ENCODE peak calls at places on chromosomes 5 and 9, in four cellular contexts. R is GM23338, J is HCT116, V is GM23248. P is an unnamed sample.

GRCh38 chr9:136244116-136244775 is 1.4 kb downstream of the QSOX2 start:
- DNase-seq in R (no peak), J (no peak), V (no peak), P (no peak)

GRCh38 chr5:82275267-82275664 is 2.9 kb downstream of the RPS23 start:
- DNase-seq in R (no peak), J (no peak), V (no peak), P (no peak)

GRCh38 chr9:126564716-126565115 is 49.0 kb upstream of the LMX1B start:
- DNase-seq in R (peak), J (no peak), V (no peak), P (no peak)

GRCh38 chr9:79745752-79746336 is 174.1 kb downstream of the TLE4 start:
- DNase-seq in R (no peak), J (no peak), V (no peak), P (no peak)

GRCh38 chr5:118293378-118293777 is 695.0 kb downstream of the DTWD2 start:
- DNase-seq in R (peak), J (no peak), V (no peak), P (no peak)

GRCh38 chr5:122129332-122129731 is at the start of gene ZNF474:
- DNase-seq in R (peak), J (peak), V (peak), P (peak)

GRCh38 chr9:88992556-88992955 is 1.3 kb downstream of the S1PR3 start:
- DNase-seq in R (no peak), J (no peak), V (peak), P (no peak)

GRCh38 chr5:146710348-146710747 is 168.2 kb downstream of the PPP2R2B start:
- DNase-seq in R (no peak), J (no peak), V (no peak), P (no peak)

GRCh38 chr5:61089351-61089750 is 72.9 kb downstream of the SMIM15 start:
- DNase-seq in R (no peak), J (no peak), V (no peak), P (peak)

GRCh38 chr9:89558948-89559347 is 45.9 kb upstream of the GADD45G start:
- DNase-seq in R (no peak), J (no peak), V (no peak), P (no peak)

GRCh38 chr5:175457466-175457865 is 13.5 kb upstream of the DRD1 start:
- DNase-seq in R (peak), J (no peak), V (no peak), P (no peak)

GRCh38 chr5:68464424-68464823 is 248.9 kb downstream of the PIK3R1 start:
- DNase-seq in R (no peak), J (no peak), V (peak), P (peak)

GRCh38 chr9:105475302-105475701 is 27.5 kb downstream of the FSD1L start:
- DNase-seq in R (peak), J (no peak), V (peak), P (peak)

GRCh38 chr9:93815677-93816076 is 139.5 kb downstream of the BARX1 start:
- DNase-seq in R (no peak), J (no peak), V (no peak), P (no peak)

GRCh38 chr5:138353550-138353893 is 1.0 kb downstream of the KDM3B start:
- DNase-seq in R (no peak), J (no peak), V (peak), P (no peak)

GRCh38 chr9:127423591-127423933 is 620 bp upstream of the ZNF79 start:
- DNase-seq in R (no peak), J (no peak), V (no peak), P (no peak)

GRCh38 chr9:116355153-116355827 is 201.7 kb downstream of the PAPPA start:
- DNase-seq in R (peak), J (no peak), V (peak), P (no peak)

GRCh38 chr5:135218486-135218755 is 180.6 kb downstream of the MACROH2A1 start:
- DNase-seq in R (no peak), J (no peak), V (no peak), P (no peak)

GRCh38 chr5:79795764-79796398 is 106.2 kb downstream of the CMYA5 start:
- DNase-seq in R (no peak), J (no peak), V (peak), P (peak)

GRCh38 chr9:98708933-98709911 is at the start of gene GABBR2:
- DNase-seq in R (peak), J (no peak), V (peak), P (no peak)

GRCh38 chr5:76403963-76404693 is 1.0 kb downstream of the IQGAP2 start:
- DNase-seq in R (peak), J (no peak), V (peak), P (peak)

GRCh38 chr5:113042491-113043243 is 66.1 kb downstream of the DCP2 start:
- DNase-seq in R (no peak), J (no peak), V (no peak), P (no peak)

GRCh38 chr9:122446819-122447484 is 30.8 kb downstream of the OR1J1 start:
- DNase-seq in R (no peak), J (no peak), V (no peak), P (no peak)

GRCh38 chr5:112551437-112552018 is 132.5 kb upstream of the EPB41L4A start:
- DNase-seq in R (peak), J (peak), V (peak), P (peak)

GRCh38 chr9:93603906-93604326 is 27.5 kb downstream of the PHF2 start:
- DNase-seq in R (no peak), J (no peak), V (no peak), P (no peak)

GRCh38 chr9:126939821-126940221 is 25.2 kb downstream of the RALGPS1 start:
- DNase-seq in R (no peak), J (no peak), V (no peak), P (no peak)

GRCh38 chr9:89532478-89532877 is 34.6 kb upstream of the SEMA4D start:
- DNase-seq in R (no peak), J (no peak), V (no peak), P (no peak)

GRCh38 chr9:97803167-97804058 is 49.6 kb upstream of the FOXE1 start:
- DNase-seq in R (peak), J (peak), V (peak), P (peak)

GRCh38 chr9:121252104-121252851 is 15.7 kb upstream of the GSN start:
- DNase-seq in R (no peak), J (no peak), V (no peak), P (no peak)

GRCh38 chr9:98149422-98149821 is 30.4 kb upstream of the TRIM14 start:
- DNase-seq in R (no peak), J (no peak), V (no peak), P (no peak)

GRCh38 chr5:62791059-62791458 is 212.4 kb downstream of the LRRC70 start:
- DNase-seq in R (peak), J (peak), V (peak), P (peak)

GRCh38 chr5:1387876-1388275 is 43.0 kb upstream of the CLPTM1L start:
- DNase-seq in R (no peak), J (no peak), V (no peak), P (no peak)

GRCh38 chr5:1387059-1387755 is 42.3 kb upstream of the CLPTM1L start:
- DNase-seq in R (no peak), J (no peak), V (no peak), P (no peak)

GRCh38 chr5:1384521-1384920 is 39.6 kb upstream of the CLPTM1L start:
- DNase-seq in R (no peak), J (no peak), V (no peak), P (no peak)

GRCh38 chr5:1385395-1386273 is 40.7 kb upstream of the CLPTM1L start:
- DNase-seq in R (peak), J (no peak), V (peak), P (peak)

GRCh38 chr5:1386274-1386717 is 41.4 kb upstream of the CLPTM1L start:
- DNase-seq in R (peak), J (no peak), V (peak), P (peak)
- TF ChIP-seq EZH2 in R (no peak), J (no peak), V (no peak), P (peak)

GRCh38 chr5:128536229-128536860 is 1.7 kb downstream of the FBN2 start:
- DNase-seq in R (peak), J (no peak), V (peak), P (no peak)

GRCh38 chr5:128538249-128539037 is 398 bp upstream of the FBN2 start:
- DNase-seq in R (peak), J (no peak), V (peak), P (peak)

GRCh38 chr5:128537999-128538248 is at the start of gene FBN2:
- DNase-seq in R (no peak), J (no peak), V (no peak), P (no peak)

GRCh38 chr5:128537306-128537998 is 593 bp downstream of the FBN2 start:
- DNase-seq in R (peak), J (no peak), V (peak), P (peak)

DNA sequence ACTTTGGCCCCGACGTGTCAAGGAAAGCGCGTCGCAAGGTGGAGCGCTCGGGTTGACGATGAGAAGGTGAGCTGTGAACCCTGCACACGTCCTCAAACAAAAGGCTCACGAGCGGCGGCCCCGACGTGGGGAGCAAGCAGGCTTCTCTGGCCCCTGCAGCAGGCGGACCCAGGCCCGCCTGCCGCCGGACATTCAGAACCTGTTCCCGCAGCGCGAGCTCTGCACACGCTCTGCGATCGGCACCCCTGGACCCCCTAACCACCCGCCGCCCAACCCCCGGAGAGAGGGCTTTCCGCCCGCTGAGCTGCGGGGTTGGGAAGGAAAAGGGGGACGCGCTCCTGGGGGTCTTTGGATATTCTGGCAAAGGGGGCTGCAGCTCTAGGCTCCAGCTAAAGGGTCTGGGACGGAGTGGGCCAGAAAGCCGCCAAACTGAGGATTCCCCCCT is 1.2 kb downstream of the FBN2 start:
- DNase-seq in R (peak), J (no peak), V (peak), P (no peak)
- TF ChIP-seq EZH2 in R (no peak), J (no peak), V (no peak), P (no peak)

GRCh38 chr9:113687680-113688371 is 188.3 kb upstream of the ZNF618 start:
- DNase-seq in R (peak), J (no peak), V (no peak), P (no peak)
- TF ChIP-seq EZH2 in R (peak), J (no peak), V (no peak), P (peak)

GRCh38 chr9:22005700-22006605 is 3.2 kb downstream of the CDKN2B start:
- DNase-seq in R (peak), J (no peak), V (no peak), P (no peak)
- TF ChIP-seq EZH2 in R (peak), J (no peak), V (no peak), P (no peak)

GRCh38 chr5:2741946-2742345 is 9.5 kb downstream of the IRX2 start:
- DNase-seq in R (no peak), J (no peak), V (peak), P (no peak)

GRCh38 chr5:2740849-2741555 is 10.5 kb downstream of the IRX2 start:
- DNase-seq in R (peak), J (no peak), V (peak), P (no peak)

GRCh38 chr5:2738700-2739359 is 12.6 kb downstream of the IRX2 start:
- DNase-seq in R (peak), J (no peak), V (peak), P (no peak)

GRCh38 chr5:2739360-2740050 is 12.0 kb downstream of the IRX2 start:
- DNase-seq in R (peak), J (no peak), V (peak), P (no peak)

DNA sequence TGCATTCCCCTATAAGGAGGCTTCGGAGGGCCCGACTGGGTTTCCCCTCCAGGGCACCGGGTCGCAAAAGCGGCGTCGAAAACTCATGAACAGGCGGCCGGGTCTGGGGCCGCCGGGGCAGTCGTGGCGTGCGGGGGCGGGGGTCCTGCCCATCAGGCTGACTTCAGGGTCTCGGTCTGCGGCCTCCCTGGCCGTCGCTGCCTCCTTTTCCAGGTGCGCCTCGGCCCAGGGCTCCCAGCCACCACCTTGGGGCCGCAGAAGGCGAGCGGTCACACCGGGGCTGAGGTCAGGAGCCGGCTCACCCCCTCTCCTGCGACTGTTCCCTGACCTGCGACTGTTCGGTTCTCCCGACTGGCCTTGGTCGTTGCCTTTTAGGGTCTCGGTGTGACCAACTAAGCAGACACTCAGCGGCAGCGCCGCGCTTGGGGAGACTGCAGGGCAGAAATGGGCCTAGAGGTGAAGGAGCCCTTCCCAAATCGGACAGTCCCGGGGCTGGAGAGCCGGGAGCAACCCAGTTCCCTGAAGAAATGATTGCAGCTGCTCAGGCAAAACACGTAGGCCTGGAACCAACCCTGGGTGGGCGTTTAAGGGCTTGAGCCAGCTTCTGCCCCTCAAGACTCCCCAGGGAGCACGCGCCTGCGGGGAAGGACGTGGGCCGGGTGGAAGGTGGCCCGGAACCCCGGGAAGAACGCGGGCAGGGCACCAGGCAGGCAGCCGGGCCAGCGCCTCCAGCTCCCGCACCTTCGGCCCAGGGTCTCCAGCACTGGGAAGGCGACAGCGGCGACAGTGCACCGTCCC is 11.2 kb downstream of the IRX2 start:
- DNase-seq in R (peak), J (no peak), V (peak), P (no peak)
- TF ChIP-seq EZH2 in R (peak), J (no peak), V (no peak), P (no peak)

GRCh38 chr5:168291961-168292782 is 727 bp downstream of the WWC1 start:
- DNase-seq in R (peak), J (no peak), V (peak), P (no peak)
- TF ChIP-seq EZH2 in R (no peak), J (no peak), V (no peak), P (no peak)

P was measured in A673.